ENCODE peak calls at places on chromosomes 11 and 22, in eight cellular contexts. G is NCI-H1436; O is iris pigment epithelial cell; B is RWPE2; W is Calu3; S is activated CD8-positive, alpha-beta memory T cell treated with anti-CD3 and anti-CD28 coated beads for 4 hours; T is NCI-H1930; A is mesothelial cell of epicardium. Q is an unnamed sample.

GRCh38 chr22:37741312-37741795 is 44.5 kb downstream of the TRIOBP start:
- DNase-seq in A (peak; percentile 83), O (peak; percentile 95), S (no peak), B (no peak), W (no peak), G (no peak), T (no peak), Q (peak; percentile 49)

GRCh38 chr11:132187814-132188213 is 817.4 kb downstream of the NTM start:
- DNase-seq in B (no peak), S (no peak), A (no peak), O (peak; percentile 1), G (no peak), T (no peak), W (no peak), Q (no peak)

GRCh38 chr11:10716122-10716521 is 22.6 kb upstream of the IRAG1 start:
- DNase-seq in O (peak; percentile 69), B (no peak), T (no peak), A (no peak), W (no peak), S (no peak), G (no peak), Q (no peak)

GRCh38 chr22:22872722-22873708 is 14.6 kb upstream of the IGLL5 start:
- DNase-seq in O (no peak), G (no peak), W (no peak), T (no peak), B (no peak), A (peak; percentile 21), S (no peak), Q (no peak)

GRCh38 chr11:19060629-19061028 is at the start of gene MRGPRX2:
- DNase-seq in W (no peak), O (no peak), S (no peak), G (no peak), A (no peak), T (no peak), B (no peak), Q (no peak)

GRCh38 chr11:34223021-34223813 is 117.8 kb downstream of the NAT10 start:
- DNase-seq in B (no peak), T (no peak), W (no peak), S (no peak), A (no peak), G (peak; percentile 28), O (peak; percentile 81), Q (no peak)

GRCh38 chr11:42840176-42840829 is 471.5 kb upstream of the API5 start:
- DNase-seq in A (no peak), G (no peak), O (no peak), S (no peak), T (no peak), B (no peak), W (no peak), Q (no peak)

GRCh38 chr11:75443043-75443442 is 10.0 kb upstream of the KLHL35 start:
- DNase-seq in A (no peak), S (no peak), O (no peak), G (no peak), W (no peak), B (no peak), T (no peak), Q (no peak)

GRCh38 chr11:43072096-43072495 is 239.7 kb upstream of the API5 start:
- DNase-seq in B (no peak), O (no peak), S (no peak), G (no peak), W (no peak), A (no peak), T (no peak), Q (peak; percentile 29)

GRCh38 chr11:27701262-27702105 is 1.2 kb upstream of the BDNF start:
- DNase-seq in W (peak; percentile 55), O (peak; percentile 90), A (no peak), S (no peak), T (peak; percentile 68), B (peak; percentile 35), G (no peak), Q (no peak)

GRCh38 chr22:42863349-42863911 is 6.4 kb upstream of the ARFGAP3 start:
- DNase-seq in B (no peak), S (no peak), T (no peak), W (peak; percentile 43), G (no peak), O (peak; percentile 92), A (no peak), Q (no peak)

GRCh38 chr11:105181100-105181499 is 41.5 kb upstream of the CARD18 start:
- DNase-seq in A (no peak), T (no peak), G (no peak), W (no peak), O (peak; percentile 88), S (no peak), B (peak; percentile 47), Q (no peak)

GRCh38 chr11:121417607-121418006 is 34.5 kb upstream of the SORL1 start:
- DNase-seq in A (no peak), B (no peak), S (no peak), W (no peak), G (no peak), T (no peak), O (no peak), Q (no peak)

GRCh38 chr11:8233691-8234424 is 29.8 kb downstream of the LMO1 start:
- DNase-seq in T (no peak), S (no peak), G (no peak), W (no peak), A (no peak), O (peak; percentile 69), B (no peak), Q (no peak)

GRCh38 chr11:125304876-125305275 is 140.3 kb downstream of the PKNOX2 start:
- DNase-seq in T (no peak), W (no peak), B (no peak), S (no peak), G (no peak), O (no peak), A (no peak), Q (no peak)

GRCh38 chr22:49152146-49152929 is 675.3 kb downstream of the BRD1 start:
- DNase-seq in S (no peak), G (peak; percentile 62), A (no peak), T (no peak), B (no peak), W (no peak), O (no peak), Q (no peak)

GRCh38 chr11:3138178-3139085 is 26.7 kb downstream of the OSBPL5 start:
- DNase-seq in W (no peak), O (no peak), A (no peak), B (peak; percentile 55), T (no peak), S (no peak), G (no peak), Q (no peak)

GRCh38 chr22:35997438-35997837 is 31.2 kb downstream of the RBFOX2 start:
- DNase-seq in B (no peak), A (no peak), O (peak; percentile 82), W (no peak), S (no peak), T (no peak), G (no peak), Q (no peak)

GRCh38 chr11:96149743-96150555 is 193.0 kb downstream of the MAML2 start:
- DNase-seq in B (no peak), A (no peak), O (peak; percentile 96), T (no peak), S (no peak), W (no peak), G (no peak), Q (no peak)

GRCh38 chr11:65522640-65523322 is 2.1 kb upstream of the SCYL1 start:
- DNase-seq in G (no peak), S (no peak), O (peak; percentile 28), A (no peak), T (no peak), W (no peak), B (no peak), Q (no peak)

GRCh38 chr11:72735495-72736027 is 16.6 kb downstream of the ARAP1 start:
- DNase-seq in S (no peak), T (no peak), B (no peak), W (no peak), G (no peak), A (no peak), O (peak; percentile 44), Q (no peak)

GRCh38 chr22:49081261-49081666 is 746.4 kb downstream of the BRD1 start:
- DNase-seq in A (no peak), O (no peak), W (no peak), T (no peak), B (no peak), G (no peak), S (no peak), Q (no peak)

GRCh38 chr11:133894956-133895549 is 49.7 kb upstream of the SPATA19 start:
- DNase-seq in B (no peak), O (no peak), A (peak; percentile 45), W (no peak), T (no peak), G (no peak), S (no peak), Q (no peak)

GRCh38 chr11:86519064-86519911 is 144.6 kb downstream of the CCDC81 start:
- DNase-seq in A (no peak), T (no peak), B (no peak), G (no peak), W (no peak), S (no peak), O (peak; percentile 93), Q (no peak)

GRCh38 chr22:36507518-36508010 is 724 bp upstream of the FOXRED2 start:
- DNase-seq in A (no peak), S (no peak), W (no peak), G (no peak), T (no peak), O (no peak), B (no peak), Q (no peak)

GRCh38 chr22:24359452-24360120 is 67.8 kb upstream of the ADORA2A start:
- DNase-seq in A (no peak), G (no peak), S (no peak), W (no peak), B (no peak), T (no peak), O (no peak), Q (no peak)

GRCh38 chr11:1238767-1239595 is 16.1 kb downstream of the MUC5B start:
- DNase-seq in S (no peak), G (no peak), T (no peak), O (no peak), W (no peak), B (no peak), A (peak; percentile 69), Q (no peak)

GRCh38 chr11:120523196-120523595 is 11.6 kb downstream of the GRIK4 start:
- DNase-seq in S (no peak), O (no peak), A (no peak), G (no peak), W (no peak), B (no peak), T (no peak), Q (no peak)

GRCh38 chr11:123260511-123261211 is 65.6 kb upstream of the CLMP start:
- DNase-seq in T (no peak), A (no peak), W (no peak), S (no peak), B (no peak), O (no peak), G (no peak), Q (no peak)

GRCh38 chr11:86620796-86621575 is 51.4 kb downstream of the ME3 start:
- DNase-seq in W (no peak), B (no peak), S (no peak), O (peak; percentile 83), T (no peak), G (no peak), A (no peak), Q (no peak)

GRCh38 chr11:69915151-69915500 is 95.9 kb upstream of the FGF3 start:
- DNase-seq in B (peak; percentile 76), O (peak; percentile 39), T (no peak), W (no peak), G (no peak), A (no peak), S (no peak), Q (no peak)

GRCh38 chr11:62958547-62959071 is 26.2 kb downstream of the SLC22A6 start:
- DNase-seq in S (no peak), W (no peak), O (peak; percentile 44), A (no peak), G (no peak), B (no peak), T (no peak), Q (no peak)

Q was measured in H1.